ENCODE peak calls at places on chromosomes 11 and 22, in nine cellular contexts. C, H, A, Y, Z, T, O, X and Q are unnamed samples.

GRCh38 chr11:1227551-1228182 is 4.8 kb downstream of the MUC5B start:
- DNase-seq in C (peak; percentile 20), H (no peak), A (no peak), Y (no peak), Z (no peak), T (peak; percentile 25), O (peak; percentile 39), X (no peak), Q (no peak)

GRCh38 chr11:118156531-118157185 is 4.0 kb upstream of the SCN4B start:
- DNase-seq in C (peak; percentile 73), H (no peak), A (no peak), Y (no peak), Z (no peak), T (no peak), O (no peak), X (peak; percentile 51), Q (no peak)

GRCh38 chr22:45051946-45052345 is 42.1 kb upstream of the PHF21B start:
- DNase-seq in C (no peak), H (no peak), A (no peak), Y (no peak), Z (no peak), T (no peak), O (no peak), X (no peak), Q (no peak)

GRCh38 chr22:29259253-29259899 is 8.4 kb downstream of the RHBDD3 start:
- DNase-seq in C (peak; percentile 59), H (no peak), A (no peak), Y (no peak), Z (no peak), T (no peak), O (no peak), X (no peak), Q (no peak)

GRCh38 chr22:44089717-44090570 is 65.8 kb downstream of the PARVB start:
- DNase-seq in C (no peak), H (no peak), A (no peak), Y (no peak), Z (no peak), T (no peak), O (peak; percentile 21), X (no peak), Q (no peak)

GRCh38 chr11:10927533-10927932 is 69.7 kb upstream of the ZBED5 start:
- DNase-seq in C (no peak), H (no peak), A (no peak), Y (no peak), Z (peak; percentile 11), T (no peak), O (no peak), X (no peak), Q (no peak)

GRCh38 chr22:35634981-35635540 is 13.2 kb upstream of the APOL6 start:
- DNase-seq in C (no peak), H (no peak), A (no peak), Y (no peak), Z (no peak), T (no peak), O (no peak), X (no peak), Q (no peak)

GRCh38 chr22:25622011-25622410 is 57.5 kb downstream of the GRK3 start:
- DNase-seq in C (no peak), H (no peak), A (no peak), Y (no peak), Z (no peak), T (no peak), O (no peak), X (no peak), Q (peak; percentile 38)

GRCh38 chr11:64358536-64358906 is 441 bp upstream of the RPS6KA4 start:
- DNase-seq in C (no peak), H (no peak), A (no peak), Y (no peak), Z (no peak), T (no peak), O (no peak), X (no peak), Q (no peak)

GRCh38 chr11:109641549-109641948 is 219.6 kb downstream of the C11orf87 start:
- DNase-seq in C (peak; percentile 49), H (no peak), A (peak; percentile 8), Y (no peak), Z (no peak), T (no peak), O (no peak), X (no peak), Q (peak; percentile 57)

GRCh38 chr11:115220423-115220822 is 283.8 kb downstream of the CADM1 start:
- DNase-seq in C (no peak), H (no peak), A (no peak), Y (no peak), Z (no peak), T (no peak), O (no peak), X (no peak), Q (no peak)

GRCh38 chr11:104795511-104796213 is 102.6 kb downstream of the CASP12 start:
- DNase-seq in C (no peak), H (no peak), A (no peak), Y (no peak), Z (no peak), T (no peak), O (no peak), X (no peak), Q (no peak)

GRCh38 chr22:27853404-27853803 is 51.8 kb upstream of the MN1 start:
- DNase-seq in C (no peak), H (no peak), A (no peak), Y (no peak), Z (no peak), T (no peak), O (no peak), X (no peak), Q (peak; percentile 91)

GRCh38 chr11:132028380-132029240 is 658.2 kb downstream of the NTM start:
- DNase-seq in C (peak; percentile 56), H (no peak), A (peak; percentile 11), Y (peak; percentile 2), Z (no peak), T (no peak), O (no peak), X (no peak), Q (peak; percentile 76)

GRCh38 chr11:129732926-129733325 is 82.7 kb upstream of the TMEM45B start:
- DNase-seq in C (no peak), H (no peak), A (no peak), Y (no peak), Z (no peak), T (no peak), O (no peak), X (peak; percentile 36), Q (no peak)

GRCh38 chr11:47847892-47848635 is at the start of gene NUP160:
- DNase-seq in C (peak; percentile 86), H (peak; percentile 85), A (peak; percentile 87), Y (peak; percentile 73), Z (peak; percentile 73), T (peak; percentile 87), O (peak; percentile 91), X (peak; percentile 72), Q (peak; percentile 62)

GRCh38 chr11:128409476-128409875 is 177.9 kb downstream of the ETS1 start:
- DNase-seq in C (no peak), H (no peak), A (no peak), Y (no peak), Z (no peak), T (no peak), O (no peak), X (no peak), Q (peak; percentile 89)

GRCh38 chr11:121521145-121522042 is 68.6 kb upstream of the SORL1-AS1 start:
- DNase-seq in C (no peak), H (no peak), A (no peak), Y (no peak), Z (no peak), T (no peak), O (no peak), X (no peak), Q (no peak)

GRCh38 chr11:21301981-21302380 is 632.6 kb downstream of the NELL1 start:
- DNase-seq in C (no peak), H (no peak), A (no peak), Y (no peak), Z (no peak), T (no peak), O (no peak), X (no peak), Q (no peak)

GRCh38 chr11:15627560-15627959 is 512.8 kb downstream of the INSC start:
- DNase-seq in C (no peak), H (no peak), A (no peak), Y (no peak), Z (no peak), T (no peak), O (no peak), X (no peak), Q (peak; percentile 2)

GRCh38 chr22:47133263-47133662 is 370.8 kb downstream of the TBC1D22A start:
- DNase-seq in C (no peak), H (no peak), A (no peak), Y (no peak), Z (no peak), T (peak; percentile 8), O (no peak), X (no peak), Q (no peak)

GRCh38 chr22:26673485-26673884 is 16.1 kb downstream of the MIAT start:
- DNase-seq in C (no peak), H (peak; percentile 35), A (no peak), Y (peak; percentile 25), Z (peak; percentile 41), T (peak; percentile 73), O (no peak), X (no peak), Q (peak; percentile 46)

GRCh38 chr11:94897330-94897768 is 76.0 kb downstream of the CWC15 start:
- DNase-seq in C (peak; percentile 56), H (peak; percentile 30), A (peak; percentile 59), Y (peak; percentile 66), Z (peak; percentile 45), T (no peak), O (peak; percentile 54), X (peak; percentile 49), Q (peak; percentile 53)

GRCh38 chr11:116792869-116793475 is 1.3 kb upstream of the APOA5 start:
- DNase-seq in C (no peak), H (no peak), A (no peak), Y (no peak), Z (no peak), T (no peak), O (no peak), X (no peak), Q (peak; percentile 48)

GRCh38 chr11:130827697-130828377 is 88.4 kb downstream of the SNX19 start:
- DNase-seq in C (peak; percentile 93), H (no peak), A (peak; percentile 64), Y (peak; percentile 5), Z (no peak), T (no peak), O (peak; percentile 81), X (no peak), Q (peak; percentile 77)

GRCh38 chr11:19240420-19241259 is at the start of gene E2F8:
- DNase-seq in C (peak; percentile 98), H (peak; percentile 75), A (peak; percentile 96), Y (peak; percentile 95), Z (peak; percentile 90), T (peak; percentile 78), O (peak; percentile 95), X (peak; percentile 86), Q (peak; percentile 89)

GRCh38 chr22:17063372-17064106 is 21.3 kb upstream of the IL17RA start:
- DNase-seq in C (no peak), H (no peak), A (no peak), Y (no peak), Z (no peak), T (no peak), O (peak; percentile 66), X (no peak), Q (no peak)

GRCh38 chr22:42022162-42022847 is 23.7 kb downstream of the WBP2NL start:
- DNase-seq in C (no peak), H (no peak), A (no peak), Y (peak; percentile 87), Z (no peak), T (no peak), O (no peak), X (no peak), Q (no peak)